ENCODE peak calls at places on chromosomes 7 and 10, in four cellular contexts. G is A549, Y is prostate gland, R is spleen. W is an unnamed sample.
A peak's percentile ranks its signal among the peaks of the same experiment; 100 is the strongest.

GRCh38 chr10:46282460-46283216 is 4.2 kb upstream of the ANTXRL start:
- DNase-seq in Y (peak; percentile 80), G (peak; percentile 47), R (peak; percentile 96), W (peak; percentile 81)

GRCh38 chr10:71713135-71714040 is 6.2 kb downstream of the C10orf105 start:
- DNase-seq in G (no peak), Y (peak; percentile 80), R (peak; percentile 83), W (peak; percentile 69)

GRCh38 chr10:110783509-110784103 is 88.1 kb upstream of the PDCD4 start:
- DNase-seq in G (no peak), R (no peak), Y (no peak), W (no peak)

GRCh38 chr10:4267084-4267774 is 482.2 kb upstream of the KLF6 start:
- DNase-seq in Y (no peak), R (no peak), G (no peak), W (peak; percentile 34)

GRCh38 chr7:30473393-30473775 is 5.2 kb downstream of the NOD1 start:
- DNase-seq in G (no peak), R (no peak), Y (no peak), W (no peak)

GRCh38 chr10:107623292-107623691 is 458.8 kb upstream of the SORCS1 start:
- DNase-seq in G (no peak), R (no peak), Y (no peak), W (no peak)

GRCh38 chr10:36638461-36638860 is 486.9 kb upstream of the ANKRD30A start:
- DNase-seq in Y (no peak), R (no peak), G (no peak), W (no peak)

GRCh38 chr7:149036676-149037075 is 8.4 kb upstream of the PDIA4 start:
- DNase-seq in R (no peak), Y (no peak), G (no peak), W (no peak)

GRCh38 chr7:7738622-7739021 is 20.2 kb upstream of the RPA3 start:
- DNase-seq in R (no peak), Y (no peak), G (no peak), W (no peak)

GRCh38 chr10:124650820-124651401 is 93.3 kb downstream of the FAM53B start:
- DNase-seq in G (no peak), R (peak; percentile 87), Y (no peak), W (no peak)

GRCh38 chr10:28663576-28664368 is 13.5 kb upstream of the BAMBI start:
- DNase-seq in G (peak; percentile 79), Y (peak; percentile 64), R (peak; percentile 90), W (peak; percentile 76)

GRCh38 chr7:150507947-150508602 is 6.6 kb upstream of the GIMAP7 start:
- DNase-seq in R (no peak), G (no peak), Y (no peak), W (no peak)

GRCh38 chr10:118638680-118639079 is 43.2 kb upstream of the PRLHR start:
- DNase-seq in G (no peak), R (no peak), Y (no peak), W (no peak)

GRCh38 chr7:17239683-17240521 is 58.5 kb upstream of the AHR start:
- DNase-seq in R (no peak), Y (no peak), G (peak; percentile 35), W (no peak)

GRCh38 chr7:115086146-115086841 is 164.4 kb downstream of the MDFIC start:
- DNase-seq in Y (no peak), G (no peak), R (no peak), W (no peak)

GRCh38 chr10:133383551-133383950 is 4.5 kb downstream of the PAOX start:
- DNase-seq in G (no peak), Y (no peak), R (peak; percentile 37), W (no peak)

GRCh38 chr7:88377421-88377820 is 70.7 kb upstream of the STEAP4 start:
- DNase-seq in Y (peak; percentile 35), R (no peak), G (no peak), W (no peak)

GRCh38 chr7:75920431-75921161 is 5.6 kb downstream of the POR start:
- DNase-seq in G (no peak), R (no peak), Y (no peak), W (peak; percentile 40)

GRCh38 chr10:123241391-123242141 is 87.4 kb downstream of the BUB3 start:
- DNase-seq in G (no peak), Y (no peak), R (no peak), W (no peak)

GRCh38 chr7:155317114-155317434 is 19.4 kb downstream of the INSIG1 start:
- DNase-seq in R (no peak), Y (no peak), G (no peak), W (no peak)

GRCh38 chr10:75399461-75400162 is 2.0 kb downstream of the ZNF503 start:
- DNase-seq in G (peak; percentile 64), R (peak; percentile 91), Y (peak; percentile 86), W (peak; percentile 87)

GRCh38 chr10:84783909-84784308 is 455.5 kb downstream of the CCSER2 start:
- DNase-seq in R (no peak), G (no peak), Y (no peak), W (no peak)

GRCh38 chr10:103265712-103266329 is 11.1 kb upstream of the INA start:
- DNase-seq in G (peak; percentile 25), R (no peak), Y (peak; percentile 54), W (peak; percentile 50)

GRCh38 chr10:70174058-70174741 is 3.9 kb upstream of the SAR1A start:
- DNase-seq in R (no peak), Y (no peak), G (no peak), W (peak; percentile 25)
- TF ChIP-seq POLR2A in R (no peak), Y (no peak), G (no peak), W (no peak)

DNA sequence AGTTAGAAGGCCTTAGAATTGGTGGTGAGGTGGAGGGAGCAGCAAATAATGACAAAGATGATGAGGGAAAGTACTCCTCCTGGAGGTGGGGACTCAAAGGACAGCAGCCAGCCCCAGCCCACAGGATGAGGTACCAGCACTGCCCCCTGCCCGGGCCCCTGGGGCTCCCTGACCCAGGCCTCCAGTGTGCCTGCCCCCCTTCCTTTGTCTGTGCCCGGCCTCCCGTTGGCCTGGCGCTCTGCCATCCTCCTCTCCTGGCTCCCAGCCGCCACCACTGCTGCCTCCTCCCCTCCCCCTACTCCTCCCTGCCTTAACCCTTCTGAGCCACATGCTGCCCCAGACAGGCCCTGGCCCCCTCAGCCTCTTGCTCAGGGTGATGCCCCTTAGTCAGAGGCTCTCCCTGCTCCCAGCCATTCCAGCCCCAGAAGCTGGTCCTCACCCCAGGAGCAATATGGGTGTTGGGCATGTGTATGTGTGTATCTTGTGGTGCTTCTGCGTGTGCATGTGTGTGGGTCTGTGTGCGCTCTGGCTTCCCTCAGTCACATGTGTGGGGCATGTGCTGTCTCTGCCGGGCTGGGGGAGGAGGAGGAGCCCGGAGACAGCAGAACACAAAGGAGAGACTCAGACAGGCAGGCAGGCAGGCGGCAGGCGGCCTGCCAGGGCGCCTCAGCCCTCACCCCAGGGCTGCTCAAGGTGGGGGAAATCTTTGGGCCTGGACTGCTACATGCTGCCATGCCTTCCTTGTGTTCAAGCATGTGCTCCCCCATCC is 2.6 kb downstream of the LDB1 start:
- DNase-seq in R (peak; percentile 88), Y (peak; percentile 82), G (no peak), W (peak; percentile 81)
- H3K4me3 ChIP-seq in R (no peak overlapping the region), Y (peak overlapping the region; percentile 70), G (no peak overlapping the region), W (peak overlapping the region; percentile 4)

GRCh38 chr10:79071535-79071923 is 2.8 kb downstream of the ZMIZ1 start:
- DNase-seq in R (no peak), G (no peak), Y (no peak), W (no peak)

GRCh38 chr10:79072041-79072441 is 3.3 kb downstream of the ZMIZ1 start:
- DNase-seq in Y (no peak), R (no peak), G (no peak), W (no peak)

GRCh38 chr10:79069325-79070090 is 742 bp downstream of the ZMIZ1 start:
- DNase-seq in R (peak; percentile 92), Y (no peak), G (peak; percentile 54), W (peak; percentile 64)

GRCh38 chr10:79070091-79070610 is 1.4 kb downstream of the ZMIZ1 start:
- DNase-seq in G (no peak), Y (peak; percentile 50), R (peak; percentile 90), W (peak; percentile 52)

DNA sequence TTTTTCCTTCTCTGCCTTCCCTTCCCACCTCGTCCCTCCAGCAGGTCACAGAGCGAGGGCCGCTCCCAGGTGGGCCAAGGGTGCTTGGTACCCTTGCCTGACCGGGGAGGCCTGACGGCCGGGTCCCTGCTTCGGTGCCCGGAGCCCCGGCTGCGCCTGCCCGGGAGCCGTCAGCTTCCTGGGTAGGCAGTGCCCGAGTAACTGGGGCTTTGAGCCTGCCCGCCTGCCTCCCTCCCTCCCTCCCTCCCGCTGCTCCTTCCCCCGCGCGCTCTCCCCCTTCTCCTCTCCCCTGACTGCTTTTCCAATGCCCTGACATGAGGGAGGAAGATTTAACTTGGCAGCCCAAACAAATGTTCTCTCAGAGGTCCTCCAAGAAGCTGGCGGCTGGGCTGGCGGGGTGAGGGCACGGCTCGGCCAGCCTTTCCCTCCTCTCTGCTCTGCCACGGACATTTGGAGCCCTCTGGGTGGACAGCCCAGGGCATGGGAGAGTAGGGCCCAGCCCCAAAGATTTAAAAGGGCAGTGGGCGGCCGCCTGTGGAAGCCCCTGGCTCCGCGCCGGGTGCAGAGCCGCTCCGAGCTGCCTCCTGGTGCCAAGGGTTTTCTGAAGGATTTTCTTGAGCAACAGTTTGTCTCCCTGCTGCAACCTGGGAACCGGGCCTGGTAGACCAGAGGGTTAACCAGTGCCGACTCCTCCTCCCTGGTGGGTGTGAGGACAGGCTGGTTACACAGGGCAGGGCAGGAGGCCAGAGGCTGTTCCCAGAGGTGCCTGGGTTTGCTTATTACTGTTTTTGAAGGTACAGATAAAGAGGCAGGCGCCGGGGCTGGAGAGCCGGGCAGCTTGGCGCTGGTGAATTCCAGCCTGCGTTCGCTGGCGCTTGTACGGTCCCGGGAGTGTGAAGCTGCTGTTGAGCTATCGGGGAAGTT is 2.1 kb downstream of the ZMIZ1 start:
- DNase-seq in R (peak; percentile 90), Y (peak; percentile 94), G (peak; percentile 80), W (peak; percentile 94)
- TF ChIP-seq POLR2A in R (no peak), Y (peak; percentile 59), G (no peak), W (peak; percentile 87)

GRCh38 chr10:34181545-34182300 is 633.4 kb downstream of the PARD3 start:
- DNase-seq in G (no peak), R (no peak), Y (no peak), W (no peak)
- H3K4me3 ChIP-seq in G (no peak overlapping the region), R (no peak overlapping the region), Y (no peak overlapping the region), W (no peak overlapping the region)

DNA sequence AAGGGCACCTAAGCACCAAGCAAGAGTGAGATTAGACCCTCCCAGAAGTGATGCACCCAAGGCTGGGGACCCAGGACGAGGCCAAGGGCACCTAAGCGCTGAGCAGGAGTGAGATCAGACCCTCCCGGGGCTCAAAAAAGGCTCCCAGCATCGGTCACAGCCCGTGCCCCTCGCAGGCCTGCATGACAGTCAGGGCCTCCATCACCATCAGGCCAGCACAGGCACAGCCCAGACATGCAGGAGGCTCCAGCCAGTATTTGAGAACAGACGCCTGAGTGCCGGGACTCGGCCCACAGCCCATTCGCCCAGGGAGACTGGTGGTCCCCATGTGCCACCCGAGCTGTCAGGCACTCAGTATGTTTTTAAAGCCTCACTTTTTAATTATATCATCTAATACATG is 595.9 kb downstream of the PTPRN2 start:
- DNase-seq in Y (no peak), G (no peak), R (peak; percentile 63), W (no peak)
- TF ChIP-seq POLR2A in Y (no peak), G (no peak), R (no peak), W (no peak)

GRCh38 chr7:44208085-44208484 is 7.3 kb downstream of the YKT6 start:
- DNase-seq in R (peak; percentile 30), G (no peak), Y (no peak), W (no peak)
- H3K4me3 ChIP-seq in R (no peak overlapping the region), G (no peak overlapping the region), Y (no peak overlapping the region), W (no peak overlapping the region)